ENCODE peak calls at places on chromosomes 5 and 9, in eight cellular contexts. D is breast epithelium, L is IMR-90, K is right lobe of liver, R is Peyer's patch, P is adrenal gland, U is suprapubic skin, W is esophagus squamous epithelium. E is an unnamed sample.
A peak's percentile ranks its signal among the peaks of the same experiment; 100 is the strongest.

GRCh38 chr9:131273146-131273545 is 3.2 kb downstream of the FAM78A start:
- DNase-seq in U (no peak), L (no peak), R (peak; percentile 49), P (no peak), D (no peak), K (no peak), W (no peak), E (no peak)

GRCh38 chr5:154712518-154713437 is 42.4 kb upstream of the LARP1 start:
- DNase-seq in U (no peak), P (peak; percentile 62), W (no peak), L (no peak), R (peak; percentile 83), D (no peak), K (no peak), E (peak; percentile 93)

GRCh38 chr9:20640331-20641187 is 18.3 kb upstream of the MLLT3 start:
- DNase-seq in D (peak; percentile 79), P (peak; percentile 90), K (no peak), R (peak; percentile 65), W (no peak), U (no peak), L (peak; percentile 25), E (peak; percentile 76)

GRCh38 chr9:87547665-87548064 is 50.0 kb downstream of the DAPK1 start:
- DNase-seq in K (no peak), W (no peak), P (no peak), D (no peak), R (peak; percentile 58), U (no peak), L (no peak), E (peak; percentile 32)

GRCh38 chr9:88874391-88874790 is 116.9 kb upstream of the S1PR3 start:
- DNase-seq in U (no peak), W (no peak), P (no peak), K (no peak), L (peak; percentile 10), R (no peak), D (no peak), E (no peak)

GRCh38 chr9:16368425-16369087 is 501.9 kb downstream of the BNC2 start:
- DNase-seq in L (peak; percentile 79), D (no peak), R (no peak), P (no peak), U (no peak), K (no peak), W (no peak), E (no peak)

GRCh38 chr9:1659036-1659701 is 356.0 kb upstream of the SMARCA2 start:
- DNase-seq in P (no peak), U (no peak), W (no peak), D (no peak), L (no peak), R (no peak), K (no peak), E (peak; percentile 26)

GRCh38 chr5:11143456-11144267 is 382.6 kb upstream of the DAP start:
- DNase-seq in K (no peak), R (no peak), W (no peak), D (no peak), P (no peak), L (no peak), U (no peak), E (no peak)

GRCh38 chr9:130368631-130369103 is 76.1 kb upstream of the ASS1 start:
- DNase-seq in W (no peak), P (no peak), L (no peak), K (no peak), U (no peak), R (no peak), D (no peak), E (no peak)

GRCh38 chr5:150409638-150410523 is 2.8 kb downstream of the CD74 start:
- DNase-seq in D (peak; percentile 64), K (peak; percentile 81), P (peak; percentile 96), W (no peak), U (no peak), R (peak; percentile 76), L (peak; percentile 88), E (peak; percentile 73)

GRCh38 chr9:27538668-27539067 is 9.1 kb upstream of the MOB3B start:
- DNase-seq in U (no peak), W (no peak), D (no peak), K (no peak), P (no peak), L (no peak), R (no peak), E (no peak)

GRCh38 chr9:8868632-8869031 is 1069.1 kb upstream of the DMAC1 start:
- DNase-seq in P (no peak), K (no peak), W (no peak), R (no peak), U (no peak), L (no peak), D (no peak), E (no peak)

GRCh38 chr5:111810087-111810486 is 53.1 kb upstream of the NREP start:
- DNase-seq in K (no peak), W (no peak), L (no peak), D (no peak), U (no peak), R (no peak), P (no peak), E (peak; percentile 79)

GRCh38 chr9:71758277-71758676 is 10.0 kb downstream of the CEMIP2 start:
- DNase-seq in U (no peak), D (no peak), R (no peak), P (no peak), L (no peak), W (no peak), K (no peak), E (peak; percentile 36)

GRCh38 chr5:95615164-95615467 is 4.8 kb upstream of the GPR150 start:
- DNase-seq in L (no peak), U (no peak), P (no peak), R (no peak), K (no peak), W (no peak), D (no peak), E (no peak)

GRCh38 chr5:60148356-60148755 is 254.8 kb upstream of the PDE4D start:
- DNase-seq in L (peak; percentile 20), R (no peak), P (no peak), W (no peak), D (no peak), K (no peak), U (no peak), E (no peak)
- TF ChIP-seq POLR2A in L (no peak), R (no peak), P (no peak), W (no peak), D (no peak), K (no peak), U (no peak), E (no peak)

GRCh38 chr9:35618325-35618727 is at the start of gene CD72:
- DNase-seq in W (no peak), P (no peak), L (no peak), K (no peak), D (no peak), U (no peak), R (no peak), E (no peak)
- H3K27ac ChIP-seq in W (peak within 1 kb of the TSS; percentile 31), P (no peak within 1 kb of the TSS), L (no peak within 1 kb of the TSS), K (no peak within 1 kb of the TSS), D (no peak within 1 kb of the TSS), U (no peak within 1 kb of the TSS), R (peak within 1 kb of the TSS; percentile 69), E (no peak within 1 kb of the TSS)

DNA sequence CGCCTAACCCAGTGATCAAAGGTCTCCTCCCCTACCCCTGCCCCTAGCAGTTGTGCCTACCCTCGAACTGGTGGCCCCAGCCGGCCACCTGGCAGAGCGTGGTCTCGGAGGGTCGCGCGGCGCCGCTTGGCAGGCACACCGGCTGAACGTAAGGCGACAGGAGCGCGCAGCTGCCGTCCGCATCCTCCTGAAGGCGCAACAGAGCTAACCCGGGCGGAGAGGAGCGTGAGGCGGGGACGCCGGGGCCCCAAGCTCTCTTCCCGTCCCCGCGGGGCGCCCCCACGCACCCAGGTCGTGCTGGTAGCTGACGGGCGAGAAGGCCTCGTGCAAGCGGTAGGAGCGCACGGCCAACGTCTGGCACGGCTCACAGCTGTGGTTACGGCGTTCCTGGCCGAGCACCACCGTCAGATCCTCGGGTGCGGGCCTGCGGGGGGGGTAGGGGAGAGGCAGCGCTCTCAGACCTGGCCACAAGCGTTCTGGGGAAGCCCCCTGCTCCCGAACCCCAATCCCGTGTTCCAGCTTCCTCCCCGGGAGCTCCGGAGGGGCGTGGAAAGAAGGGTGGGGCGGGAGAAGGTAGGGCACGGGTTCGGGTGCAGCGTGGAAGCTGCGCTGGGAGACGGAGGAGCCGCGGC is 2.8 kb upstream of the PFN3 start:
- DNase-seq in U (no peak), K (no peak), P (no peak), D (no peak), L (peak; percentile 12), R (no peak), W (no peak), E (no peak)
- H3K27me3 ChIP-seq in U (peaks cover 45% of the 10 kb centered on the region), K (no peaks in the 10 kb centered on the region), P (peaks cover 57% of the 10 kb centered on the region), D (peaks cover 27% of the 10 kb centered on the region), L (peaks cover 55% of the 10 kb centered on the region), R (no peaks in the 10 kb centered on the region), W (peaks cover 10% of the 10 kb centered on the region), E (peaks cover 18% of the 10 kb centered on the region)

GRCh38 chr9:36036780-36037579 is at the start of gene RECK:
- DNase-seq in U (peak; percentile 96), D (peak; percentile 80), R (peak; percentile 88), P (peak; percentile 92), W (peak; percentile 40), L (peak; percentile 84), K (peak; percentile 89), E (peak; percentile 82)
- TF ChIP-seq POLR2A in U (peak; percentile 75), D (peak; percentile 21), R (no peak), P (peak; percentile 51), W (no peak), L (peak; percentile 78), K (peak; percentile 77), E (peak; percentile 46)

DNA sequence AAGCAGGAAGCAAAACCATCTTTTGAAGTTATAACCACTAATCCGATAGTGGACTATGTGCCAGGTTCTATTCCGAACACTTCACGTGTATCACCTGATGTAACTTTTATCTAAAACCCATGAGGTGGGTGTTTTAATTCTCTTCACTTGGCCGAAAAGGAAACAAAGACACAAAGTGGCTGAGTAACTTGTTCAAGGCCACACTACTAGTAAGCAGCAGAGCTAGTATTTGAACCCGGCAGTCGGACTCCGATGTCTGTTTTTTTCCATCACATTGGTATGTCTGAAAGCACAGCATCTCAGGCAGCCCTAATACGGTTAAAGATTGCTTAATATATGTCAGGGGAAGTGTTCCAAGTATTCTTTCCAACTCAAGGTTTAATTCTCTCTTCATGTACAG is 16.2 kb downstream of the FAM169A start:
- DNase-seq in L (no peak), D (no peak), R (no peak), K (no peak), W (no peak), P (no peak), U (no peak), E (no peak)
- H3K27ac ChIP-seq in L (no peak overlapping the region), D (no peak overlapping the region), R (no peak overlapping the region), K (no peak overlapping the region), W (no peak overlapping the region), P (no peak overlapping the region), U (no peak overlapping the region), E (no peak overlapping the region)

DNA sequence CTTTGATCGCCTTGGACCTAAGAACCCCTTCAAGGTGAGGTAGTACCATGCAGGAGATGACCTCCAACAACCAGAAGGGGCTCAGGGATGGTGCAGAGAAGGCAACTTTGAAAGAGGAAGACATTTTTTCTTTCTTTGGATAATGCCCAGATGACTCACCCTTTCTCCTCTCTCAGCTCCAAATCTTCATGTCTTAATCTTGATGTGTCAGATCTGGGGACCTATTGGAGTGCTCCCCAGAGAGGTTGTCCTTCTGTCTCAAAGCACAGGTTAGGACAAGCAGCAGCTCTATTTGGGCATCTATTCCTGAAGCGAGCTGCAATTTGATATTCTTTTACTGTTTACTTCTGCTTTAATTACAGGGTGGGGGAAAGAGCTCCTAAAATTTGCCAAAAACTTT is 229.9 kb upstream of the MAP3K1 start:
- DNase-seq in W (no peak), D (no peak), R (no peak), L (peak; percentile 63), K (no peak), P (no peak), U (no peak), E (no peak)
- H3K27me3 ChIP-seq in W (no peaks in the 10 kb centered on the region), D (no peaks in the 10 kb centered on the region), R (no peaks in the 10 kb centered on the region), L (peaks cover 3% of the 10 kb centered on the region), K (no peaks in the 10 kb centered on the region), P (no peaks in the 10 kb centered on the region), U (no peaks in the 10 kb centered on the region), E (no peaks in the 10 kb centered on the region)